ENCODE peak calls at places on chromosome 2, in six cellular contexts. One of them, this sample, is unnamed.
A peak's percentile ranks its signal among the peaks of the same experiment; 100 is the strongest.

GRCh38 chr2:85723707-85724360 is 29.7 kb downstream of the GNLY start:
- DNase-seq in gastrocnemius medialis: peak; percentile 4
- DNase-seq in CD8-positive, alpha-beta T cell: no peak
- DNase-seq in uterus: no peak
- DNase-seq in ascending aorta: no peak
- DNase-seq in AG09309: no peak
- DNase-seq in this sample: no peak

GRCh38 chr2:212843409-212844199 is 305.0 kb upstream of the ERBB4 start:
- DNase-seq in uterus: no peak
- DNase-seq in CD8-positive, alpha-beta T cell: no peak
- DNase-seq in AG09309: peak; percentile 57
- DNase-seq in ascending aorta: no peak
- DNase-seq in gastrocnemius medialis: no peak
- DNase-seq in this sample: peak; percentile 62

GRCh38 chr2:147567131-147567530 is 277.7 kb upstream of the ACVR2A start:
- DNase-seq in CD8-positive, alpha-beta T cell: no peak
- DNase-seq in AG09309: no peak
- DNase-seq in ascending aorta: no peak
- DNase-seq in gastrocnemius medialis: no peak
- DNase-seq in uterus: no peak
- DNase-seq in this sample: no peak

GRCh38 chr2:45895477-45895876 is 244.0 kb downstream of the PRKCE start:
- DNase-seq in uterus: no peak
- DNase-seq in gastrocnemius medialis: no peak
- DNase-seq in AG09309: no peak
- DNase-seq in CD8-positive, alpha-beta T cell: no peak
- DNase-seq in ascending aorta: no peak
- DNase-seq in this sample: no peak

GRCh38 chr2:28926837-28927236 is 32.4 kb downstream of the WDR43 start:
- DNase-seq in CD8-positive, alpha-beta T cell: no peak
- DNase-seq in gastrocnemius medialis: no peak
- DNase-seq in AG09309: no peak
- DNase-seq in uterus: no peak
- DNase-seq in ascending aorta: no peak
- DNase-seq in this sample: no peak

GRCh38 chr2:65710779-65711295 is 278.4 kb upstream of the SPRED2 start:
- DNase-seq in AG09309: no peak
- DNase-seq in gastrocnemius medialis: no peak
- DNase-seq in CD8-positive, alpha-beta T cell: no peak
- DNase-seq in ascending aorta: no peak
- DNase-seq in uterus: no peak
- DNase-seq in this sample: peak; percentile 43

GRCh38 chr2:99066602-99067001 is 74.9 kb upstream of the C2orf15 start:
- DNase-seq in CD8-positive, alpha-beta T cell: no peak
- DNase-seq in uterus: no peak
- DNase-seq in gastrocnemius medialis: no peak
- DNase-seq in ascending aorta: no peak
- DNase-seq in AG09309: peak; percentile 16
- DNase-seq in this sample: peak; percentile 50

GRCh38 chr2:10981461-10981860 is 69.7 kb downstream of the KCNF1 start:
- DNase-seq in gastrocnemius medialis: no peak
- DNase-seq in ascending aorta: no peak
- DNase-seq in uterus: no peak
- DNase-seq in AG09309: no peak
- DNase-seq in CD8-positive, alpha-beta T cell: no peak
- DNase-seq in this sample: no peak

GRCh38 chr2:239283288-239283945 is 117.4 kb downstream of the HDAC4 start:
- DNase-seq in CD8-positive, alpha-beta T cell: no peak
- DNase-seq in AG09309: no peak
- DNase-seq in uterus: peak; percentile 6
- DNase-seq in ascending aorta: peak; percentile 58
- DNase-seq in gastrocnemius medialis: peak; percentile 17
- DNase-seq in this sample: no peak

GRCh38 chr2:239264838-239265651 is 135.8 kb downstream of the HDAC4 start:
- DNase-seq in AG09309: no peak
- DNase-seq in gastrocnemius medialis: peak; percentile 36
- DNase-seq in CD8-positive, alpha-beta T cell: peak; percentile 37
- DNase-seq in uterus: no peak
- DNase-seq in ascending aorta: peak; percentile 83
- DNase-seq in this sample: peak; percentile 51

GRCh38 chr2:218398437-218399390 is 954 bp upstream of the CTDSP1 start:
- DNase-seq in ascending aorta: peak; percentile 89
- DNase-seq in CD8-positive, alpha-beta T cell: peak; percentile 42
- DNase-seq in uterus: peak; percentile 86
- DNase-seq in gastrocnemius medialis: peak; percentile 76
- DNase-seq in AG09309: no peak
- DNase-seq in this sample: peak; percentile 70

GRCh38 chr2:155308367-155309009 is 610.0 kb downstream of the KCNJ3 start:
- DNase-seq in CD8-positive, alpha-beta T cell: no peak
- DNase-seq in AG09309: no peak
- DNase-seq in ascending aorta: no peak
- DNase-seq in uterus: no peak
- DNase-seq in gastrocnemius medialis: no peak
- DNase-seq in this sample: no peak

GRCh38 chr2:117933884-117934354 is 80.0 kb downstream of the CCDC93 start:
- DNase-seq in AG09309: no peak
- DNase-seq in CD8-positive, alpha-beta T cell: no peak
- DNase-seq in gastrocnemius medialis: no peak
- DNase-seq in uterus: no peak
- DNase-seq in ascending aorta: no peak
- DNase-seq in this sample: no peak

GRCh38 chr2:28117104-28117596 is 226.6 kb downstream of the BABAM2 start:
- DNase-seq in CD8-positive, alpha-beta T cell: no peak
- DNase-seq in ascending aorta: no peak
- DNase-seq in uterus: no peak
- DNase-seq in AG09309: no peak
- DNase-seq in gastrocnemius medialis: no peak
- DNase-seq in this sample: no peak

GRCh38 chr2:240432820-240433801 is 2.4 kb upstream of the GPC1 start:
- DNase-seq in AG09309: no peak
- DNase-seq in gastrocnemius medialis: peak; percentile 12
- DNase-seq in CD8-positive, alpha-beta T cell: no peak
- DNase-seq in ascending aorta: peak; percentile 63
- DNase-seq in uterus: peak; percentile 14
- DNase-seq in this sample: no peak

GRCh38 chr2:154013514-154013913 is 141.8 kb downstream of the GALNT13 start:
- DNase-seq in uterus: no peak
- DNase-seq in CD8-positive, alpha-beta T cell: no peak
- DNase-seq in AG09309: no peak
- DNase-seq in ascending aorta: no peak
- DNase-seq in gastrocnemius medialis: no peak
- DNase-seq in this sample: no peak

GRCh38 chr2:83079007-83079406 is 1380.1 kb downstream of the SUCLG1 start:
- DNase-seq in uterus: no peak
- DNase-seq in CD8-positive, alpha-beta T cell: no peak
- DNase-seq in ascending aorta: no peak
- DNase-seq in gastrocnemius medialis: no peak
- DNase-seq in AG09309: no peak
- DNase-seq in this sample: no peak

GRCh38 chr2:215447056-215447455 is 11.2 kb upstream of the FN1 start:
- DNase-seq in uterus: no peak
- DNase-seq in CD8-positive, alpha-beta T cell: no peak
- DNase-seq in ascending aorta: no peak
- DNase-seq in gastrocnemius medialis: no peak
- DNase-seq in AG09309: no peak
- DNase-seq in this sample: no peak

GRCh38 chr2:23541453-23542334 is 156.7 kb downstream of the KLHL29 start:
- DNase-seq in ascending aorta: no peak
- DNase-seq in AG09309: no peak
- DNase-seq in CD8-positive, alpha-beta T cell: no peak
- DNase-seq in uterus: peak; percentile 58
- DNase-seq in gastrocnemius medialis: peak; percentile 70
- DNase-seq in this sample: no peak

GRCh38 chr2:8692783-8693768 is 11.2 kb downstream of the ID2 start:
- DNase-seq in CD8-positive, alpha-beta T cell: no peak
- DNase-seq in gastrocnemius medialis: no peak
- DNase-seq in uterus: no peak
- DNase-seq in ascending aorta: no peak
- DNase-seq in AG09309: no peak
- DNase-seq in this sample: peak; percentile 33
- TF ChIP-seq CTCF in CD8-positive, alpha-beta T cell: peak; percentile 48
- TF ChIP-seq CTCF in gastrocnemius medialis: peak; percentile 27
- TF ChIP-seq CTCF in uterus: peak; percentile 21
- TF ChIP-seq CTCF in ascending aorta: peak; percentile 71
- TF ChIP-seq CTCF in AG09309: peak; percentile 45
- TF ChIP-seq CTCF in this sample: peak; percentile 57

GRCh38 chr2:156436477-156437085 is 402 bp downstream of the GPD2 start:
- DNase-seq in ascending aorta: no peak
- DNase-seq in CD8-positive, alpha-beta T cell: no peak
- DNase-seq in AG09309: no peak
- DNase-seq in gastrocnemius medialis: peak; percentile 31
- DNase-seq in uterus: no peak
- DNase-seq in this sample: peak; percentile 38

GRCh38 chr2:156434461-156435291 is 1.5 kb upstream of the GPD2 start:
- DNase-seq in AG09309: no peak
- DNase-seq in gastrocnemius medialis: peak; percentile 55
- DNase-seq in uterus: no peak
- DNase-seq in ascending aorta: no peak
- DNase-seq in CD8-positive, alpha-beta T cell: no peak
- DNase-seq in this sample: no peak

GRCh38 chr2:156435392-156435724 is 821 bp upstream of the GPD2 start:
- DNase-seq in gastrocnemius medialis: no peak
- DNase-seq in AG09309: no peak
- DNase-seq in ascending aorta: no peak
- DNase-seq in CD8-positive, alpha-beta T cell: no peak
- DNase-seq in uterus: no peak
- DNase-seq in this sample: no peak

GRCh38 chr2:156437272-156437671 is 1.1 kb downstream of the GPD2 start:
- DNase-seq in gastrocnemius medialis: peak; percentile 81
- DNase-seq in ascending aorta: peak; percentile 72
- DNase-seq in CD8-positive, alpha-beta T cell: no peak
- DNase-seq in uterus: peak; percentile 23
- DNase-seq in AG09309: no peak
- DNase-seq in this sample: peak; percentile 55

DNA sequence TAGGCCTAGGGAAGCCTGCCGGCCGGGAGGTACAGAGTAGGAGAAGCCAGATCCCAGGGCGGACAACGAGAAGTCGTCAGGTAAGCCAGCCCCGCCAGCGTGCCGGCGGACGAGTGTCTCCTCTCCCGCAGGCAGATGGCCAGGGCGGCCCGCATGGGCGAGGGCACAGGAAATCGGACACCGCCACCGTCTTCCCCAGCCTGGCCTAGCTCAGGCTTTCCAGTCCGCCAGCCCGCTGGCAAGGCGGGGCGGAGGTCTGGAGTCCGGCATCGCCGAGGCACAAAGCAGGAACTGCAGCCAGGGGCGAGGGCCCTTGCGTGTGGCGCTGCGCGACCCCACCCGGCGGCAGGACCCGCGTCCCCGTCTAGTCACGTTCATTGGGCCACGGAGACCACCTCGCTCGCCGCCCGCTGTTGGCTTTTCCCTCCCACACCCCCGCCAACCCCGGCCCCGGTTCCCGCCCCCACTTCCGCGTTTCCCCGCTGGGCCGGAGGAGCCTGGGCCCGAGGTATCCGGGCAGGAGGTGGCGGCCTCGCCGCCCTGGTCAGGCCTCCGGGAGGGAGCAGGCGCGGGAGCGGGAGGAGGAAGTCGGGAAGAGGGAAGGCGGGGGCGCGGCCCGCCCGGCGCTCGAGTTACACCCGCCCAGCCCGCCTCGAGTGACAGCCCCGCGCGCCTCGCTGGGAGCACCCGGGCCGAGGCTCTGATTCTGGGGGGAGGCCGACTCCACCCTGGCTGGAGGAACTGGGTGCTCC is at the start of gene GPD2:
- DNase-seq in ascending aorta: peak; percentile 95
- DNase-seq in uterus: peak; percentile 91
- DNase-seq in AG09309: peak; percentile 59
- DNase-seq in gastrocnemius medialis: peak; percentile 95
- DNase-seq in CD8-positive, alpha-beta T cell: peak; percentile 12
- DNase-seq in this sample: peak; percentile 93
- TF ChIP-seq CTCF in ascending aorta: peak; percentile 12
- TF ChIP-seq CTCF in uterus: peak; percentile 27
- TF ChIP-seq CTCF in AG09309: peak; percentile 3
- TF ChIP-seq CTCF in gastrocnemius medialis: peak; percentile 26
- TF ChIP-seq CTCF in CD8-positive, alpha-beta T cell: no peak
- TF ChIP-seq CTCF in this sample: no peak

DNA sequence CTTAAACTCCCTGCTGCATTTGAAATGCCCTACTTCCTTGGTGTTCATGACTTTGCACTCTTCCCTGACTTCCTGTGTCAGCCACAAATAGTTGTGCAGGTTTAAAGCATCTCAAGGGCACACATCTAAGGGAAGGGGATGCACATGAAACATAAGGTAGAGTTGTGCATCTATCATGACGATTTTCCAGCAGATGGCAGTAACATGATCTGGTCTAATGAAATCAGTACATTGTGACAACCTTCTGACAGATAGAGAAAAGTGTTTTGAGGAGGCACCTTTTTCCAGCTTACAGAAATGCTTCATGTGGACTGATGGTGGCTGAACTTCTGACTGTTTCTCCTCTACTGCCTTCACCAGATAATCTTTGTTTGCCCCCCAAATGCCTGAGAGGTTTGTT is 238.9 kb downstream of the XIRP2 start:
- DNase-seq in ascending aorta: no peak
- DNase-seq in gastrocnemius medialis: no peak
- DNase-seq in AG09309: no peak
- DNase-seq in uterus: no peak
- DNase-seq in CD8-positive, alpha-beta T cell: no peak
- DNase-seq in this sample: peak; percentile 47
- TF ChIP-seq CTCF in ascending aorta: no peak
- TF ChIP-seq CTCF in gastrocnemius medialis: no peak
- TF ChIP-seq CTCF in AG09309: no peak
- TF ChIP-seq CTCF in uterus: no peak
- TF ChIP-seq CTCF in CD8-positive, alpha-beta T cell: no peak
- TF ChIP-seq CTCF in this sample: peak; percentile 27

GRCh38 chr2:119827866-119828507 is 68.3 kb downstream of the PTPN4 start:
- DNase-seq in uterus: no peak
- DNase-seq in AG09309: no peak
- DNase-seq in CD8-positive, alpha-beta T cell: no peak
- DNase-seq in ascending aorta: no peak
- DNase-seq in gastrocnemius medialis: no peak
- DNase-seq in this sample: peak; percentile 54

GRCh38 chr2:119823734-119824334 is 64.1 kb downstream of the PTPN4 start:
- DNase-seq in ascending aorta: no peak
- DNase-seq in AG09309: peak; percentile 10
- DNase-seq in gastrocnemius medialis: no peak
- DNase-seq in uterus: no peak
- DNase-seq in CD8-positive, alpha-beta T cell: no peak
- DNase-seq in this sample: peak; percentile 53

GRCh38 chr2:119821266-119821665 is 61.5 kb downstream of the PTPN4 start:
- DNase-seq in CD8-positive, alpha-beta T cell: no peak
- DNase-seq in uterus: no peak
- DNase-seq in ascending aorta: no peak
- DNase-seq in AG09309: no peak
- DNase-seq in gastrocnemius medialis: no peak
- DNase-seq in this sample: no peak

DNA sequence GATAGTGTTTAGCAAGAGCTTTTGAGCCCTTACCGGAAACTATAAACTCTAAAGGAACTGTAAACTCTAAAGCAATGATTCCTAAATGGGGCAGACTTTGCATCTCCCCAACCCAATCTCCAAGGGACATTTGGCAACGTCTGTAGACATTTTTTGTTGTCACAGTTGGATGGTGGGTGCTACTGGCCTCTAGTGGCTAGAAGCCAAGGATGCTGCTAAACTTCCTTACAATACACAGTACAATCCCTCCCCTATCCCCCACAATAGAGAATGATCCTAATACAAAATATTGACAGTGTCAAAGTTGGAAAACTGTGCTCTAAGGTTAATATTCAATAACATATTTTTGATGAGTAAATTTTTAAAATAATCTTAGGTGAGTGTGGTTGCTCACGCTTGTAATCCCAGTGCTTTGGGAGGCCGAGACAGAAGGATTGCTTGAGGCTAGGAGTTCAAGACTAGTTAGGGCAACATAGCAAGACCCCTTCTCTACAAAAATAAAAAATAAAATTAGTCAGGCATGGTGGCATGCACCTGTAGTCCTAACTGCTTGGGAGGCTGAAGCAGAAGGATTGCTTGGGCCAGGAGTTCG is 66.7 kb downstream of the PTPN4 start:
- DNase-seq in ascending aorta: no peak
- DNase-seq in AG09309: no peak
- DNase-seq in gastrocnemius medialis: no peak
- DNase-seq in uterus: no peak
- DNase-seq in CD8-positive, alpha-beta T cell: no peak
- DNase-seq in this sample: peak; percentile 51
- TF ChIP-seq CTCF in ascending aorta: no peak
- TF ChIP-seq CTCF in AG09309: peak; percentile 59
- TF ChIP-seq CTCF in gastrocnemius medialis: peak; percentile 29
- TF ChIP-seq CTCF in uterus: no peak
- TF ChIP-seq CTCF in CD8-positive, alpha-beta T cell: peak; percentile 73
- TF ChIP-seq CTCF in this sample: peak; percentile 50